ENCODE peak calls at places on chromosome 18, in six cellular contexts. One of them, this sample, is unnamed.

GRCh38 chr18:9108911-9109310 is 6.4 kb downstream of the NDUFV2 start:
- DNase-seq in kidney: no peak
- DNase-seq in hepatocyte: no peak
- DNase-seq in astrocyte: no peak
- DNase-seq in coronary artery: no peak
- DNase-seq in K562: no peak
- DNase-seq in this sample: no peak

GRCh38 chr18:24631238-24632025 is 171.0 kb downstream of the HRH4 start:
- DNase-seq in kidney: no peak
- DNase-seq in coronary artery: no peak
- DNase-seq in K562: no peak
- DNase-seq in astrocyte: no peak
- DNase-seq in hepatocyte: no peak
- DNase-seq in this sample: no peak

GRCh38 chr18:44714376-44714775 is 33.7 kb downstream of the SETBP1 start:
- DNase-seq in astrocyte: no peak
- DNase-seq in hepatocyte: no peak
- DNase-seq in kidney: no peak
- DNase-seq in coronary artery: no peak
- DNase-seq in K562: no peak
- DNase-seq in this sample: no peak

GRCh38 chr18:58645398-58645797 is 16.5 kb upstream of the ALPK2 start:
- DNase-seq in coronary artery: no peak
- DNase-seq in K562: no peak
- DNase-seq in kidney: no peak
- DNase-seq in hepatocyte: no peak
- DNase-seq in astrocyte: peak
- DNase-seq in this sample: no peak

GRCh38 chr18:49335677-49336076 is 124.8 kb downstream of the DYM start:
- DNase-seq in coronary artery: no peak
- DNase-seq in astrocyte: no peak
- DNase-seq in kidney: no peak
- DNase-seq in K562: peak
- DNase-seq in hepatocyte: no peak
- DNase-seq in this sample: no peak

GRCh38 chr18:37322497-37323035 is 243.0 kb downstream of the CELF4 start:
- DNase-seq in coronary artery: no peak
- DNase-seq in astrocyte: peak
- DNase-seq in K562: peak
- DNase-seq in hepatocyte: peak
- DNase-seq in kidney: no peak
- DNase-seq in this sample: peak

GRCh38 chr18:79524181-79525078 is 128.7 kb downstream of the NFATC1 start:
- DNase-seq in astrocyte: no peak
- DNase-seq in hepatocyte: no peak
- DNase-seq in kidney: peak
- DNase-seq in K562: no peak
- DNase-seq in coronary artery: peak
- DNase-seq in this sample: no peak

GRCh38 chr18:62339106-62339988 is 14.2 kb downstream of the TNFRSF11A start:
- DNase-seq in K562: peak
- DNase-seq in coronary artery: no peak
- DNase-seq in hepatocyte: peak
- DNase-seq in kidney: no peak
- DNase-seq in astrocyte: peak
- DNase-seq in this sample: peak

GRCh38 chr18:3321133-3321812 is 59.3 kb downstream of the MYL12B start:
- DNase-seq in kidney: no peak
- DNase-seq in hepatocyte: peak
- DNase-seq in coronary artery: no peak
- DNase-seq in K562: peak
- DNase-seq in astrocyte: peak
- DNase-seq in this sample: peak

GRCh38 chr18:70290482-70291294 is 1.8 kb downstream of the SOCS6 start:
- DNase-seq in kidney: no peak
- DNase-seq in hepatocyte: no peak
- DNase-seq in coronary artery: no peak
- DNase-seq in K562: peak
- DNase-seq in astrocyte: no peak
- DNase-seq in this sample: no peak
- H3K4me3 ChIP-seq in kidney: peak
- H3K4me3 ChIP-seq in hepatocyte: peak
- H3K4me3 ChIP-seq in coronary artery: peak
- H3K4me3 ChIP-seq in K562: peak
- H3K4me3 ChIP-seq in astrocyte: peak
- H3K4me3 ChIP-seq in this sample: peak

DNA sequence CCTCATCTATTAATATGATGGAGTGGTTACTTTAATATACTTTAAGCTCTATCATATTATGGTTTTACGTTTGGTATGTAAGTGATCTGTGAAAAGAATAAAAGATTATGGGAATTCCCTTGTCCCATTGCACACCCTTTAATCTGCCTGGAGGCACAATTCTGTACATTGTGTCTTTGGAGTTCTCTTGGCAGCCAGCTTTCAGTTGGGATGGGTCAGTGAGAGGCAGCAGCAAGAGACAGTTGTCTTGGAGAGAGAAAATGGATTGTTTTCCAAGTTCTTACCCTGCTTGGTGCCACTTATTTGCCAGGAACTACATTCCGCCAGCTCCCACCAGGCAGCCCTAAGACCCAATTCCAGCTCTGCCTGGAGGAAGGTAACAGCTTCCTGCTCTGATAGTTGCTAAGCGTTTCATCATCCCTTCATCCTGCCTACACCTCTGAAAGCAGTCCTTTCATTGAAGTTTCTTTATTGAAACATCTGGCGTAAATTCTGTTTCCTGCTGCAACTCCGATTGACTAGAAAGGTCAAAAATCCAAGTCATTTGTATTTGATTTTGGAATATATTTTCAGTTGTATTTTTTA is 365.2 kb downstream of the AKAIN1 start:
- DNase-seq in hepatocyte: no peak
- DNase-seq in K562: no peak
- DNase-seq in kidney: no peak
- DNase-seq in astrocyte: no peak
- DNase-seq in coronary artery: no peak
- DNase-seq in this sample: no peak
- H3K4me3 ChIP-seq in hepatocyte: no peak
- H3K4me3 ChIP-seq in K562: no peak
- H3K4me3 ChIP-seq in kidney: no peak
- H3K4me3 ChIP-seq in astrocyte: no peak
- H3K4me3 ChIP-seq in coronary artery: no peak
- H3K4me3 ChIP-seq in this sample: no peak

DNA sequence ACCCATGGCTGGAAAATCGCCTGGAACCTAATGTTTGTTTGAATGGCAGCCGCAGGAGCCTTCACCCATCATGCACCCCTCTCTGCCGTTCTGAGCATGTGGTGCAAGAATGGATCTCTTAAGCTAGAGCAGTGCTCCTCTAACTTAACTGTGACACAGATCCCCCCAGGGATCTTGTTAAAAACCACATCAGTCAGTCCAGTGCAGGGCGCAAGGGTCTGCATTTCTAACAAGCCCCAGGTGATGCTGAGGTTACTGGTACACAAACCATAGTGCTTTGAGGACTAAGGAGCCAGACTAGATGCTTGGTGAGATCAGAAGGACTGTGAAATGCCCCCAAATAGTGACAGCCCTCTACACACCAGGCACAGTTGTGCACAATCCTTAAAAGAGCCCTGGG is 87.1 kb upstream of the KCTD1 start:
- DNase-seq in kidney: no peak
- DNase-seq in astrocyte: no peak
- DNase-seq in hepatocyte: no peak
- DNase-seq in coronary artery: no peak
- DNase-seq in K562: no peak
- DNase-seq in this sample: no peak
- H3K4me3 ChIP-seq in kidney: no peak
- H3K4me3 ChIP-seq in astrocyte: no peak
- H3K4me3 ChIP-seq in hepatocyte: no peak
- H3K4me3 ChIP-seq in coronary artery: no peak
- H3K4me3 ChIP-seq in K562: no peak
- H3K4me3 ChIP-seq in this sample: no peak

GRCh38 chr18:12279781-12280531 is 25.8 kb downstream of the CIDEA start:
- DNase-seq in hepatocyte: no peak
- DNase-seq in kidney: no peak
- DNase-seq in astrocyte: no peak
- DNase-seq in coronary artery: no peak
- DNase-seq in K562: no peak
- DNase-seq in this sample: no peak

GRCh38 chr18:12283666-12284065 is 24.4 kb upstream of the TUBB6 start:
- DNase-seq in K562: peak
- DNase-seq in hepatocyte: no peak
- DNase-seq in coronary artery: no peak
- DNase-seq in kidney: no peak
- DNase-seq in astrocyte: no peak
- DNase-seq in this sample: no peak

GRCh38 chr18:12281861-12282260 is 26.2 kb upstream of the TUBB6 start:
- DNase-seq in astrocyte: no peak
- DNase-seq in hepatocyte: no peak
- DNase-seq in kidney: no peak
- DNase-seq in coronary artery: no peak
- DNase-seq in K562: no peak
- DNase-seq in this sample: no peak

GRCh38 chr18:12283256-12283655 is 24.8 kb upstream of the TUBB6 start:
- DNase-seq in K562: peak
- DNase-seq in hepatocyte: no peak
- DNase-seq in kidney: no peak
- DNase-seq in astrocyte: peak
- DNase-seq in coronary artery: no peak
- DNase-seq in this sample: peak

GRCh38 chr18:12282436-12283039 is 25.5 kb upstream of the TUBB6 start:
- DNase-seq in kidney: no peak
- DNase-seq in K562: no peak
- DNase-seq in astrocyte: peak
- DNase-seq in coronary artery: no peak
- DNase-seq in hepatocyte: no peak
- DNase-seq in this sample: peak
- H3K4me3 ChIP-seq in kidney: no peak
- H3K4me3 ChIP-seq in K562: no peak
- H3K4me3 ChIP-seq in astrocyte: peak
- H3K4me3 ChIP-seq in coronary artery: no peak
- H3K4me3 ChIP-seq in hepatocyte: no peak
- H3K4me3 ChIP-seq in this sample: no peak